ENCODE peak calls at places on chromosome 19, in ten cellular contexts. D is naive thymus-derived CD8-positive, alpha-beta T cell; G is nephron progenitor cell; K is M059J; N is A549; X is activated CD4-positive, alpha-beta T cell treated with anti-CD3 and anti-CD28 coated beads for 36 hours; W is mesenteric fat pad; I is NCI-H1048; E is activated naive CD4-positive, alpha-beta T cell treated with anti-CD3 and anti-CD28 coated beads for 36 hours; F is skeletal muscle cell. C is an unnamed sample.
A peak's percentile ranks its signal among the peaks of the same experiment; 100 is the strongest.

GRCh38 chr19:35229601-35230000 is 1.1 kb upstream of the FAM187B start:
- DNase-seq in F (no peak), I (no peak), E (peak; percentile 1), G (no peak), W (peak; percentile 80), K (no peak), N (no peak), D (no peak), X (no peak), C (no peak)

GRCh38 chr19:30425885-30426838 is 54.0 kb downstream of the ZNF536 start:
- DNase-seq in G (no peak), F (no peak), I (no peak), K (no peak), N (no peak), W (no peak), E (no peak), D (no peak), X (no peak), C (no peak)

GRCh38 chr19:12777217-12778019 is 2.1 kb upstream of the HOOK2 start:
- DNase-seq in X (peak; percentile 90), D (peak; percentile 82), K (peak; percentile 74), E (peak; percentile 85), W (peak; percentile 96), N (no peak), G (peak; percentile 91), I (peak; percentile 24), F (no peak), C (peak; percentile 92)

GRCh38 chr19:3370214-3370720 is 3.9 kb downstream of the NFIC start:
- DNase-seq in K (no peak), W (no peak), I (no peak), D (no peak), G (no peak), N (no peak), F (no peak), E (no peak), X (no peak), C (no peak)

GRCh38 chr19:45638930-45639729 is at the start of gene EML2:
- DNase-seq in E (peak; percentile 67), W (no peak), G (peak; percentile 83), F (no peak), N (peak; percentile 71), I (no peak), D (peak; percentile 41), K (peak; percentile 41), X (peak; percentile 73), C (peak; percentile 40)

GRCh38 chr19:33212024-33212772 is 13.5 kb downstream of the SLC7A10 start:
- DNase-seq in I (no peak), D (no peak), N (no peak), K (no peak), F (no peak), G (no peak), W (no peak), X (no peak), E (no peak), C (no peak)

GRCh38 chr19:8074501-8074900 is 21.9 kb downstream of the CCL25 start:
- DNase-seq in W (no peak), K (no peak), N (no peak), F (no peak), G (no peak), X (no peak), I (no peak), E (no peak), D (no peak), C (no peak)

GRCh38 chr19:53789708-53790678 is 34.1 kb downstream of the NLRP12 start:
- DNase-seq in F (no peak), G (no peak), W (no peak), I (no peak), D (no peak), E (no peak), X (no peak), N (no peak), K (no peak), C (no peak)

GRCh38 chr19:14114854-14115253 is 2.7 kb downstream of the PRKACA start:
- DNase-seq in W (no peak), F (no peak), K (no peak), E (peak; percentile 68), D (peak; percentile 40), G (peak; percentile 36), I (no peak), X (peak; percentile 78), N (peak; percentile 48), C (peak; percentile 61)

GRCh38 chr19:32203161-32203560 is 142.2 kb upstream of the ZNF507 start:
- DNase-seq in E (no peak), G (no peak), X (no peak), W (peak; percentile 59), N (no peak), K (no peak), I (no peak), D (no peak), F (no peak), C (no peak)

GRCh38 chr19:53896682-53897081 is 12.4 kb upstream of the CACNG7 start:
- DNase-seq in W (no peak), F (no peak), X (no peak), N (no peak), I (no peak), K (no peak), D (no peak), G (no peak), E (no peak), C (no peak)

GRCh38 chr19:28718909-28719308 is 494.0 kb downstream of the UQCRFS1 start:
- DNase-seq in D (no peak), E (no peak), G (no peak), K (no peak), I (no peak), N (no peak), W (no peak), F (no peak), X (no peak), C (no peak)

C was measured in BE2C.